ENCODE peak calls at places on chromosome 5, in eight cellular contexts. R, G, D, Y, O, F, E and A are unnamed samples.

GRCh38 chr5:124927735-124928134 is 181.3 kb upstream of the ZNF608 start:
- DNase-seq in R (no peak), G (no peak), D (no peak), Y (no peak), O (no peak), F (no peak), E (no peak), A (no peak)

GRCh38 chr5:153659337-153659736 is 168.9 kb downstream of the GRIA1 start:
- DNase-seq in R (no peak), G (no peak), D (no peak), Y (no peak), O (no peak), F (no peak), E (no peak), A (no peak)

GRCh38 chr5:97542469-97542868 is 359.4 kb upstream of the RIOK2 start:
- DNase-seq in R (no peak), G (no peak), D (no peak), Y (no peak), O (no peak), F (no peak), E (no peak), A (no peak)

GRCh38 chr5:163943546-163943945 is 438.1 kb downstream of the MAT2B start:
- DNase-seq in R (no peak), G (no peak), D (no peak), Y (no peak), O (no peak), F (no peak), E (no peak), A (no peak)

GRCh38 chr5:176542596-176543427 is 5.6 kb upstream of the RNF44 start:
- DNase-seq in R (no peak), G (peak; percentile 26), D (no peak), Y (no peak), O (peak; percentile 84), F (no peak), E (no peak), A (no peak)

GRCh38 chr5:88770290-88771257 is 112.4 kb downstream of the MEF2C start:
- DNase-seq in R (no peak), G (no peak), D (no peak), Y (no peak), O (no peak), F (no peak), E (no peak), A (no peak)

GRCh38 chr5:169146158-169146557 is 154.8 kb downstream of the SLIT3 start:
- DNase-seq in R (no peak), G (no peak), D (no peak), Y (no peak), O (no peak), F (no peak), E (no peak), A (no peak)

GRCh38 chr5:88671408-88671807 is 211.6 kb downstream of the MEF2C start:
- DNase-seq in R (no peak), G (no peak), D (no peak), Y (no peak), O (no peak), F (no peak), E (no peak), A (no peak)

GRCh38 chr5:167839065-167839464 is 452.4 kb upstream of the WWC1 start:
- DNase-seq in R (no peak), G (no peak), D (no peak), Y (no peak), O (no peak), F (no peak), E (no peak), A (no peak)

GRCh38 chr5:124157320-124157719 is 589.1 kb downstream of the ZNF608 start:
- DNase-seq in R (no peak), G (no peak), D (peak; percentile 4), Y (no peak), O (no peak), F (no peak), E (no peak), A (no peak)

GRCh38 chr5:103571730-103572129 is 9.1 kb upstream of the NUDT12 start:
- DNase-seq in R (no peak), G (no peak), D (no peak), Y (no peak), O (peak; percentile 25), F (no peak), E (no peak), A (no peak)

GRCh38 chr5:174503461-174504265 is 220.7 kb upstream of the MSX2 start:
- DNase-seq in R (no peak), G (no peak), D (no peak), Y (no peak), O (no peak), F (no peak), E (peak; percentile 63), A (no peak)

GRCh38 chr5:172999351-172999973 is 15.9 kb downstream of the ATP6V0E1 start:
- DNase-seq in R (no peak), G (no peak), D (no peak), Y (no peak), O (no peak), F (no peak), E (no peak), A (no peak)

GRCh38 chr5:158807-159447 is 32.4 kb upstream of the LRRC14B start:
- DNase-seq in R (no peak), G (no peak), D (no peak), Y (no peak), O (no peak), F (no peak), E (no peak), A (no peak)

GRCh38 chr5:160894-161540 is 30.3 kb upstream of the LRRC14B start:
- DNase-seq in R (no peak), G (no peak), D (no peak), Y (no peak), O (no peak), F (no peak), E (peak; percentile 15), A (no peak)

GRCh38 chr5:160173-160510 is 31.2 kb upstream of the LRRC14B start:
- DNase-seq in R (no peak), G (no peak), D (no peak), Y (no peak), O (no peak), F (no peak), E (peak; percentile 10), A (no peak)

GRCh38 chr5:157801-158200 is 33.5 kb upstream of the LRRC14B start:
- DNase-seq in R (no peak), G (no peak), D (no peak), Y (no peak), O (peak; percentile 59), F (no peak), E (no peak), A (no peak)

GRCh38 chr5:159448-160172 is 31.7 kb upstream of the LRRC14B start:
- DNase-seq in R (no peak), G (no peak), D (no peak), Y (no peak), O (peak; percentile 44), F (no peak), E (peak; percentile 9), A (no peak)
- TF ChIP-seq CTCF in R (no peak), G (no peak), D (no peak), Y (no peak), O (no peak), F (no peak), E (no peak), A (no peak)

GRCh38 chr5:178192787-178193186 is 5.6 kb upstream of the GMCL2 start:
- DNase-seq in R (no peak), G (no peak), D (no peak), Y (no peak), O (no peak), F (no peak), E (no peak), A (no peak)

GRCh38 chr5:178192244-178192643 is 5.1 kb upstream of the GMCL2 start:
- DNase-seq in R (no peak), G (no peak), D (no peak), Y (no peak), O (no peak), F (no peak), E (no peak), A (no peak)

GRCh38 chr5:178193251-178193809 is 6.2 kb upstream of the GMCL2 start:
- DNase-seq in R (no peak), G (no peak), D (no peak), Y (no peak), O (no peak), F (no peak), E (no peak), A (no peak)

GRCh38 chr5:178191661-178192060 is 4.5 kb upstream of the GMCL2 start:
- DNase-seq in R (no peak), G (no peak), D (no peak), Y (no peak), O (no peak), F (no peak), E (no peak), A (no peak)

DNA sequence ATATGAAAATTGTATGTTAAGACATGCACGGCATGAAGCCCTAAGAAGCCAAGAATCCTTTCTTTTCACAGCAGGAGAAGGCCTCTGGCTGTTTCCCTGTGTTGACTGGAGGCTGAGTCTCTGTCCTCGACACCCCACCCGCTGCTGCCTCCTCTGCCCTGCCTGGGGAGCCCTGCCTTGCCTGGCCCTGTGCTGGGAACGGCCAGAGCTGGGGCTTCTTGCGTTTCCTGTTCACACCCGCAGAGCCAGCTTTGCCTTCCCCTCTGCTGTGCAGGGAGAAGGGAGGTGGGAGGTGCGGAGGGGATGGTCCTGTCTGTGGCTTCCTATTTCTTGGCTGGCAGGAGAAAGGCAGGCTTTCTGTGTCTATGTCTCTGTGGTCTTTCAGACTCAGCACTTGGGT is 6.9 kb upstream of the GMCL2 start:
- DNase-seq in R (no peak), G (no peak), D (no peak), Y (no peak), O (no peak), F (no peak), E (no peak), A (no peak)
- H3K27ac ChIP-seq in R (no peak overlapping the region), G (no peak overlapping the region), D (no peak overlapping the region), Y (no peak overlapping the region), O (no peak overlapping the region), F (no peak overlapping the region), E (no peak overlapping the region), A (no peak overlapping the region)

DNA sequence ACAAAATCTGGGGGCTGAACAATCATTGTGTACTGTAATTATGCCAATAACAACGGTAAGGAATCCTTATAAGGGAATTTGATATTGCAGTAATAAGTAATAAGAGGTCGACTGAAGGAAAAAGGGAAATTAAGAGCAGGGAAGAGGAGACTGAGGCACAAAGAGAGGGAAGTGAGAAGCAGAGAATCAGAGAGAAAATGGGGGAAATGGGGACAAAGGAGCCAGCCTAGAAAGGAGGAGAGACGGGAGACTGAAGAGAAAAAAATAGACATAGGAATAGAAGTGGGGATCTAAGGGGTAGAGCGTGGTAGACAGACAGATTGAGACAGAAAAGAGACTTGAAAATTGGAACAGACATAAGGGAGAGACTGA is 518 bp upstream of the ZNF300 start:
- DNase-seq in R (no peak), G (no peak), D (no peak), Y (no peak), O (no peak), F (no peak), E (no peak), A (no peak)
- H3K9me3 ChIP-seq in R (peaks cover 100% of the 10 kb centered on the region), G (peaks cover 52% of the 10 kb centered on the region), D (peaks cover 9% of the 10 kb centered on the region), Y (peaks cover 29% of the 10 kb centered on the region), O (peaks cover 8% of the 10 kb centered on the region), F (peaks cover 6% of the 10 kb centered on the region), E (peaks cover 90% of the 10 kb centered on the region), A (peaks cover 65% of the 10 kb centered on the region)

DNA sequence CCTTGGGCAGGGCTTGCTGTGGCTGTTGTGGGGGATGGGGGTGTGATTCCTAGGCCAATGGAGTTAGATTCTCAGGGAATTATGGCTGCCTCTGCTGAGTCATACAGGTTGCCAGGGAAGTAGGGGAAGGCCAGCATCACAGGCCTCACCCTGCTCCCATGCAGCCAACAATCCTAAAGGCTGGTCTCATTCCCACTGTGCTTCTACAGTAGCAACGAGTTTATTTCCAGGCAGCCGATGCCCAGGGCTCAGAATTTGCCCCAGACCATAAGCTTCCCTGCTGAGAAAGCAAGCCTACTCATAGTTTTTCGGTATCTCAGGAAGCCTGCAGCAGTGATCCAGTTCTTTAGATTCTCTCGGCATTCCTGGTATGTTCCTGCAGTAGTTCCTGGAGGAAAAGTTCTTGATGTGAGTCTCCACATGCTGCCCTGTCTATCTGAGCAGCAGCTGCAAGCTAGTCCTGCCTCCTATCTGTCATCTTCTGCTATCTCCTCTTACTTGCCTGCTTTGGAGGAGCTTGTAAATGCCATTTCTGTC is 59.3 kb upstream of the SELENOP start:
- DNase-seq in R (no peak), G (no peak), D (no peak), Y (no peak), O (no peak), F (no peak), E (no peak), A (no peak)
- TF ChIP-seq CTCF in R (no peak), G (no peak), D (no peak), Y (no peak), O (no peak), F (no peak), E (no peak), A (no peak)